ENCODE peak calls at places on chromosomes 3 and 15, in eight cellular contexts. One of them, this sample, is unnamed.
A peak's percentile ranks its signal among the peaks of the same experiment; 100 is the strongest.

GRCh38 chr15:90588427-90588826 is 58.7 kb downstream of the CRTC3 start:
- DNase-seq in A172: peak; percentile 69
- DNase-seq in stimulated activated naive CD8-positive, alpha-beta T cell treated with anti-CD3 and anti-CD28 coated beads, Interleukin-15, Interleukin-2, amounts not matched to agents 100 U/mL and 50 U/mL, for 24 hours: no peak
- DNase-seq in right atrium auricular region: no peak
- DNase-seq in M059J: no peak
- DNase-seq in COR-L47: no peak
- DNase-seq in SW480: no peak
- DNase-seq in GM19239: no peak
- DNase-seq in this sample: peak; percentile 9

GRCh38 chr3:149512073-149512782 is 37.7 kb downstream of the TM4SF4 start:
- DNase-seq in GM19239: peak; percentile 39
- DNase-seq in M059J: peak; percentile 74
- DNase-seq in COR-L47: peak; percentile 81
- DNase-seq in stimulated activated naive CD8-positive, alpha-beta T cell treated with anti-CD3 and anti-CD28 coated beads, Interleukin-15, Interleukin-2, amounts not matched to agents 100 U/mL and 50 U/mL, for 24 hours: peak; percentile 20
- DNase-seq in A172: peak; percentile 63
- DNase-seq in right atrium auricular region: peak; percentile 78
- DNase-seq in SW480: peak; percentile 71
- DNase-seq in this sample: peak; percentile 76

GRCh38 chr3:46409735-46410489 is 2.9 kb downstream of the CCRL2 start:
- DNase-seq in A172: no peak
- DNase-seq in stimulated activated naive CD8-positive, alpha-beta T cell treated with anti-CD3 and anti-CD28 coated beads, Interleukin-15, Interleukin-2, amounts not matched to agents 100 U/mL and 50 U/mL, for 24 hours: no peak
- DNase-seq in M059J: no peak
- DNase-seq in SW480: no peak
- DNase-seq in GM19239: no peak
- DNase-seq in COR-L47: no peak
- DNase-seq in right atrium auricular region: no peak
- DNase-seq in this sample: no peak

GRCh38 chr3:56987238-56987932 is 73.1 kb upstream of the SPATA12 start:
- DNase-seq in SW480: no peak
- DNase-seq in A172: no peak
- DNase-seq in COR-L47: no peak
- DNase-seq in M059J: no peak
- DNase-seq in stimulated activated naive CD8-positive, alpha-beta T cell treated with anti-CD3 and anti-CD28 coated beads, Interleukin-15, Interleukin-2, amounts not matched to agents 100 U/mL and 50 U/mL, for 24 hours: no peak
- DNase-seq in GM19239: no peak
- DNase-seq in right atrium auricular region: no peak
- DNase-seq in this sample: peak; percentile 64

GRCh38 chr15:34161329-34161953 is 48.5 kb downstream of the KATNBL1 start:
- DNase-seq in right atrium auricular region: no peak
- DNase-seq in stimulated activated naive CD8-positive, alpha-beta T cell treated with anti-CD3 and anti-CD28 coated beads, Interleukin-15, Interleukin-2, amounts not matched to agents 100 U/mL and 50 U/mL, for 24 hours: no peak
- DNase-seq in A172: peak; percentile 34
- DNase-seq in COR-L47: no peak
- DNase-seq in GM19239: no peak
- DNase-seq in SW480: no peak
- DNase-seq in M059J: peak; percentile 46
- DNase-seq in this sample: no peak

GRCh38 chr3:492586-493296 is 296.2 kb downstream of the CHL1 start:
- DNase-seq in A172: no peak
- DNase-seq in GM19239: no peak
- DNase-seq in right atrium auricular region: no peak
- DNase-seq in stimulated activated naive CD8-positive, alpha-beta T cell treated with anti-CD3 and anti-CD28 coated beads, Interleukin-15, Interleukin-2, amounts not matched to agents 100 U/mL and 50 U/mL, for 24 hours: no peak
- DNase-seq in COR-L47: no peak
- DNase-seq in M059J: no peak
- DNase-seq in SW480: peak; percentile 41
- DNase-seq in this sample: peak; percentile 25

GRCh38 chr3:101310580-101311375 is 9.6 kb downstream of the IMPG2 start:
- DNase-seq in M059J: peak; percentile 83
- DNase-seq in SW480: no peak
- DNase-seq in COR-L47: no peak
- DNase-seq in A172: peak; percentile 64
- DNase-seq in GM19239: no peak
- DNase-seq in stimulated activated naive CD8-positive, alpha-beta T cell treated with anti-CD3 and anti-CD28 coated beads, Interleukin-15, Interleukin-2, amounts not matched to agents 100 U/mL and 50 U/mL, for 24 hours: no peak
- DNase-seq in right atrium auricular region: no peak
- DNase-seq in this sample: no peak

GRCh38 chr3:40097507-40098117 is 211.9 kb upstream of the EIF1B start:
- DNase-seq in stimulated activated naive CD8-positive, alpha-beta T cell treated with anti-CD3 and anti-CD28 coated beads, Interleukin-15, Interleukin-2, amounts not matched to agents 100 U/mL and 50 U/mL, for 24 hours: no peak
- DNase-seq in COR-L47: no peak
- DNase-seq in A172: no peak
- DNase-seq in SW480: no peak
- DNase-seq in M059J: no peak
- DNase-seq in right atrium auricular region: no peak
- DNase-seq in GM19239: no peak
- DNase-seq in this sample: no peak

GRCh38 chr15:90099072-90099867 is 3.0 kb downstream of the IDH2 start:
- DNase-seq in stimulated activated naive CD8-positive, alpha-beta T cell treated with anti-CD3 and anti-CD28 coated beads, Interleukin-15, Interleukin-2, amounts not matched to agents 100 U/mL and 50 U/mL, for 24 hours: peak; percentile 36
- DNase-seq in COR-L47: no peak
- DNase-seq in GM19239: peak; percentile 57
- DNase-seq in A172: no peak
- DNase-seq in right atrium auricular region: no peak
- DNase-seq in M059J: no peak
- DNase-seq in SW480: no peak
- DNase-seq in this sample: peak; percentile 36

This sample was measured in RPMI8226.